ENCODE peak calls at places on chromosomes 1 and 21, in four cellular contexts. One of them, this sample, is unnamed.

GRCh38 chr1:204977327-204977726 is 65.7 kb upstream of the CNTN2 start:
- DNase-seq in cardiac muscle cell: no peak
- DNase-seq in choroid plexus epithelial cell: no peak
- DNase-seq in upper lobe of left lung: no peak
- DNase-seq in this sample: no peak

GRCh38 chr1:109786531-109787021 is 22.9 kb upstream of the EPS8L3 start:
- DNase-seq in cardiac muscle cell: peak
- DNase-seq in choroid plexus epithelial cell: peak
- DNase-seq in upper lobe of left lung: no peak
- DNase-seq in this sample: no peak

GRCh38 chr1:47682198-47682597 is 244.4 kb downstream of the FOXD2 start:
- DNase-seq in cardiac muscle cell: no peak
- DNase-seq in choroid plexus epithelial cell: no peak
- DNase-seq in upper lobe of left lung: no peak
- DNase-seq in this sample: peak

GRCh38 chr1:193437785-193438184 is 251.4 kb upstream of the B3GALT2 start:
- DNase-seq in cardiac muscle cell: no peak
- DNase-seq in choroid plexus epithelial cell: no peak
- DNase-seq in upper lobe of left lung: no peak
- DNase-seq in this sample: no peak

GRCh38 chr1:202433155-202434043 is 84.9 kb downstream of the PPP1R12B start:
- DNase-seq in cardiac muscle cell: no peak
- DNase-seq in choroid plexus epithelial cell: no peak
- DNase-seq in upper lobe of left lung: no peak
- DNase-seq in this sample: no peak

GRCh38 chr1:182170941-182171461 is 109.5 kb upstream of the ZNF648 start:
- DNase-seq in cardiac muscle cell: no peak
- DNase-seq in choroid plexus epithelial cell: no peak
- DNase-seq in upper lobe of left lung: no peak
- DNase-seq in this sample: no peak

GRCh38 chr1:910881-911721 is 12.6 kb upstream of the SAMD11 start:
- DNase-seq in cardiac muscle cell: no peak
- DNase-seq in choroid plexus epithelial cell: no peak
- DNase-seq in upper lobe of left lung: peak
- DNase-seq in this sample: peak

GRCh38 chr1:98468111-98468717 is 193.3 kb upstream of the SNX7 start:
- DNase-seq in cardiac muscle cell: peak
- DNase-seq in choroid plexus epithelial cell: peak
- DNase-seq in upper lobe of left lung: no peak
- DNase-seq in this sample: no peak

GRCh38 chr1:237429252-237429651 is 387.3 kb downstream of the RYR2 start:
- DNase-seq in cardiac muscle cell: no peak
- DNase-seq in choroid plexus epithelial cell: no peak
- DNase-seq in upper lobe of left lung: no peak
- DNase-seq in this sample: no peak

GRCh38 chr1:196399713-196400112 is 208.5 kb downstream of the KCNT2 start:
- DNase-seq in cardiac muscle cell: no peak
- DNase-seq in choroid plexus epithelial cell: peak
- DNase-seq in upper lobe of left lung: no peak
- DNase-seq in this sample: no peak

GRCh38 chr21:46645840-46646239 is 10.4 kb downstream of the PRMT2 start:
- DNase-seq in cardiac muscle cell: no peak
- DNase-seq in choroid plexus epithelial cell: no peak
- DNase-seq in upper lobe of left lung: no peak
- DNase-seq in this sample: no peak

GRCh38 chr1:118985611-118986290 is 2.4 kb downstream of the TBX15 start:
- DNase-seq in cardiac muscle cell: no peak
- DNase-seq in choroid plexus epithelial cell: peak
- DNase-seq in upper lobe of left lung: no peak
- DNase-seq in this sample: no peak

GRCh38 chr1:36465731-36466369 is 1.7 kb upstream of the MRPS15 start:
- DNase-seq in cardiac muscle cell: no peak
- DNase-seq in choroid plexus epithelial cell: no peak
- DNase-seq in upper lobe of left lung: no peak
- DNase-seq in this sample: no peak

GRCh38 chr1:152001631-152002584 is 8.2 kb upstream of the S100A10 start:
- DNase-seq in cardiac muscle cell: peak
- DNase-seq in choroid plexus epithelial cell: peak
- DNase-seq in upper lobe of left lung: no peak
- DNase-seq in this sample: peak

GRCh38 chr21:31347435-31348032 is 3.5 kb upstream of the TIAM1 start:
- DNase-seq in cardiac muscle cell: peak
- DNase-seq in choroid plexus epithelial cell: peak
- DNase-seq in upper lobe of left lung: no peak
- DNase-seq in this sample: no peak

GRCh38 chr1:119711804-119712341 is at the start of gene PHGDH:
- DNase-seq in cardiac muscle cell: peak
- DNase-seq in choroid plexus epithelial cell: peak
- DNase-seq in upper lobe of left lung: no peak
- DNase-seq in this sample: peak

GRCh38 chr21:31133243-31133830 is 95.1 kb upstream of the KRTAP19-8 start:
- DNase-seq in cardiac muscle cell: no peak
- DNase-seq in choroid plexus epithelial cell: no peak
- DNase-seq in upper lobe of left lung: no peak
- DNase-seq in this sample: no peak

GRCh38 chr21:44612029-44612486 is at the start of gene KRTAP10-8:
- DNase-seq in cardiac muscle cell: no peak
- DNase-seq in choroid plexus epithelial cell: no peak
- DNase-seq in upper lobe of left lung: peak
- DNase-seq in this sample: no peak

GRCh38 chr1:202104073-202104472 is 18.6 kb upstream of the GPR37L1 start:
- DNase-seq in cardiac muscle cell: no peak
- DNase-seq in choroid plexus epithelial cell: no peak
- DNase-seq in upper lobe of left lung: no peak
- DNase-seq in this sample: no peak

GRCh38 chr1:223203011-223203410 is 60.0 kb upstream of the TLR5 start:
- DNase-seq in cardiac muscle cell: no peak
- DNase-seq in choroid plexus epithelial cell: no peak
- DNase-seq in upper lobe of left lung: peak
- DNase-seq in this sample: no peak
- TF ChIP-seq CTCF in cardiac muscle cell: no peak
- TF ChIP-seq CTCF in choroid plexus epithelial cell: no peak
- TF ChIP-seq CTCF in upper lobe of left lung: no peak
- TF ChIP-seq CTCF in this sample: no peak

DNA sequence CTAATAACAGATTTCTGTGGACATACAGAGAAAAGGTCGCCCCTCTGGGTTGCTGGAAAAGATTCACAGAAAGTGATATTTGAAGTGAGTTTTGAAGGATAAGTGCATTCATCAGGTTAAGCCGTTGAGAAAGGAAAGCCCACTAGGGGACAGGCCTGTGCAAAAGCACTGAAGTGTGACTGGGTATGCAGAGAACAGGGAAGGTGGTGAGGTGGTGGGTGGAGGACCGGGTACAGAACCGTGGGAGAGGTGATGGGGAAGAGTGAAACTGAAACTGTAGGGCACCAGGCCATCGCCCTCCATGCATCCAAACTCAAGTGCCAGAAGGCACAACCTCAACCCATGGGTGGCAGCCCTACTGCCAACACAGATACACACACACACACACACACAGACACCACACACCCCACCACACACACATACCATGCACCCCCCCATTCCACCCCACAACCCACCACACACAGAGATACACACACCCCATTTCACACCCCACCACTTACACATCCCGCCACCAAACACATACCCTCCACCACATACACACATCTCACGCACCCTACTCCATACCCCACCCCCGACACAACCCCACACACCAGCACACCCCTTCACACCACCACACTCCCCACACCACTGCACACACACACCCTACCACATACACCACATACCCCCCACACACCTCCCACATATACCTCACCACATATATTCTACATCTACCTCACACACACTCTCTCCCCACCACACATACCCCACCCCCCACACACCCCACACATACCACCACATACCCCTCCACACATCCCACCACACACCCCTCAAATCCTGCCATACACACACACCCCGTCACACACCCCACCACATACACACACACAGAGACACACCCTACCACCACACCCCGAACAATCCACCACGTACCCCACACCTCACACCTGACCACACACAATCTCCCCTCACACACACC is 59.0 kb downstream of the TSEN15 start:
- DNase-seq in cardiac muscle cell: no peak
- DNase-seq in choroid plexus epithelial cell: no peak
- DNase-seq in upper lobe of left lung: no peak
- DNase-seq in this sample: no peak
- TF ChIP-seq CTCF in cardiac muscle cell: peak
- TF ChIP-seq CTCF in choroid plexus epithelial cell: peak
- TF ChIP-seq CTCF in upper lobe of left lung: no peak
- TF ChIP-seq CTCF in this sample: no peak

DNA sequence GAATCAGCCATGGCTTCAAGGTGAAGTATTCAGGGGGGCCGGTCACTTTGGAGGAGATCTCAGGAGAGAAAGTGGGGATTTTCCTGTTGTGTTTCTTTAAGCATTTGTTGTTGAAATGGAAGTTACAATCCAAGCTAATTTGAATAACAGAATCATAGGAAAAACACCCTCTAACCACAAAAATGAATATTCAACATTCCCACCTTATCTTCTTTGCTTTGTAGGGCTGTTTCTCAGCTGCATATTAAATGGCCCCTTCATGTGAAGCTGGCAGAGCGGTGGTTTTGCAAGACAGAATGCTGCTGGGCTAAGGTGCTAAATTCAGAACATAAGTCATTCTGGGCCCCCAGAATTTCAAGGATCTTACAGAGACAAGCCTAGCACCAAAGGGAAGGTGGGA is 279.0 kb downstream of the RRAGC start:
- DNase-seq in cardiac muscle cell: peak
- DNase-seq in choroid plexus epithelial cell: no peak
- DNase-seq in upper lobe of left lung: no peak
- DNase-seq in this sample: no peak
- TF ChIP-seq CTCF in cardiac muscle cell: no peak
- TF ChIP-seq CTCF in choroid plexus epithelial cell: no peak
- TF ChIP-seq CTCF in upper lobe of left lung: no peak
- TF ChIP-seq CTCF in this sample: no peak

DNA sequence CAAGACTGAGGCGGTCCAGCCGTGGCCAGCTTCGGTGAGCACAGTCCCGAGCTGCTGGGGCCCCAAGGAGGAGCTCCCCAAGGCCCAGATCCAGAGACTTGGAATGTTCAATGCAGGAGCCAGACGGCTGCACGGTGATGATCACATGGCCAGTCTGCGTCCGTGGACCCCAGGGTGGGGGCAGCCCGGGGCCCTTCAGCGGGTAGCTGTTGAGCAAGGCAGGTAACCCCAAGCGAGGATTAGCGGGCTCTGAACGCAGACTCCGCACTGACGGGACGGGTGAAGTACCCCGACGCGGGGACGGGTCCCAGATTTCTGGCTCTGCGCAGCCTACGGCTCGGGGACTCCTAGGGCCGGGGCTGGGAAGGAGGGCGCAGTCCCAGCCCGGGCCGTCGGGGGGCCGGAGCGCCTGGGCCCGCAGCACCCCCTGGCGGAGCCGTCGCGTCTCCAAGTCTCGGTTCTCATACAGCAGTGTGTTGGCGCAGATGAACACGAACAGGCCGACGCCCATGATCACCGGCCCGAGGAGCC is 2.7 kb downstream of the TMEM200B start:
- DNase-seq in cardiac muscle cell: peak
- DNase-seq in choroid plexus epithelial cell: peak
- DNase-seq in upper lobe of left lung: peak
- DNase-seq in this sample: peak
- TF ChIP-seq CTCF in cardiac muscle cell: peak
- TF ChIP-seq CTCF in choroid plexus epithelial cell: peak
- TF ChIP-seq CTCF in upper lobe of left lung: peak
- TF ChIP-seq CTCF in this sample: peak

DNA sequence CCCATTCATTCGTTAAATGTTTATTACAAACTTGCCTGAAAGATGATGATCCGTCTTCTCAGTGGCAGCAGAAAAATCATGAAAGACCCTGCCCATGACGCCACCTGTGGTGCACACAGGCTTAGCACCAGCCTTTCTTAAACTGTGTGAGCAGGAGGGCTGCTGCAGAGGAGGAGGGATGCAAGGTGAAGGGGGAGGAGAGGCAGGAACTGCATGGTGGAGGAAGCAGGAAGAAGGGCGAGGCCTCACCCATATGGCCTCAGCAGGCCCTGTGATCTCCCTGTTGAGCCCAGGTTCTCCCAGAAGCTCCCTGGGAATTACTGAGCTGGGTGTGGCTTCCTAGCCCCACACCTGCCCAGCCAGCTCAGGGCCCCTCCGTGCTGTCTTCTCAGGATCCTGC is 25.0 kb upstream of the RD3 start:
- DNase-seq in cardiac muscle cell: no peak
- DNase-seq in choroid plexus epithelial cell: no peak
- DNase-seq in upper lobe of left lung: no peak
- DNase-seq in this sample: no peak
- TF ChIP-seq CTCF in cardiac muscle cell: no peak
- TF ChIP-seq CTCF in choroid plexus epithelial cell: no peak
- TF ChIP-seq CTCF in upper lobe of left lung: no peak
- TF ChIP-seq CTCF in this sample: peak

DNA sequence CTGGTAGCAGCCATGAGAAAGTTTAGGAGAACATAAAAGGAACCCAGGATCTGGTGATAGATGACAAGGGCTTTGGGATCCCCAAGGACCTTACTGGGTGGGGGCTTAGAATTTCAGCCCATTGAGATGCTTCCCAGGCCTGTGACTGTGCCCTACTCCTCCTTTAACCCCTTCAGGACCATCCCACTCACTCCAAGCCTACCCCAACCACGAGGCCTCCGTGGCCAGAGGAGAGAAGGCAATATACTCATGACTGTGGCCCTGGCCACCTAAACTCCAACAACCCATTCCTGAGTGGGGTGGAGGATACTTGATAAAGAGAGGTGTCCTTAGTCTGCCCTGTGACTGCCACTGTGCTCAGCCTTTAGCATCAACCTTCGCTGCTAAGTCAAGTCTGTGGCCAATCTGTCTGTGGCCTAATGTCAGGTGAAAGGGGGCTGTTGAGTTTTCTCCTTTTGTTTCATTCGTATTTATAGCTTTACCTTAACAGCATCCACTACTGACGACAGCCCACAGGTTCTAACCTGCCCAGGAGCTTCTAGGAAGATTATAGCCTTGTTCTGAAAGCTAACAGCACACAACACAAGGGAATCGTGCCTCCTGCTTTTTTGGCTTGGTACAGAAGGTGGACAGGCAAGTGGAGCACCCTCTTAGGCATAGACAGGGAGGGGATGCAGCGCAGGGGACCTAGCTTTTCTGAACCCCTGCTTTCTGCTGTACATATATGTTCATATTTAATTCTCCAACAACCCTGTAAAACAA is 16.9 kb upstream of the BCAR3 start:
- DNase-seq in cardiac muscle cell: no peak
- DNase-seq in choroid plexus epithelial cell: no peak
- DNase-seq in upper lobe of left lung: no peak
- DNase-seq in this sample: no peak
- TF ChIP-seq CTCF in cardiac muscle cell: no peak
- TF ChIP-seq CTCF in choroid plexus epithelial cell: no peak
- TF ChIP-seq CTCF in upper lobe of left lung: no peak
- TF ChIP-seq CTCF in this sample: no peak